ENCODE peak calls at places on chromosomes 4 and X, in eight cellular contexts. U is tibial nerve, J is transverse colon, C is uterus, T is testis, Y is body of pancreas, P is esophagus muscularis mucosa, D is suprapubic skin. H is an unnamed sample.

GRCh38 chr4:111854494-111855087 is 290.7 kb upstream of the FAM241A start:
- DNase-seq in U (no peak), J (peak; percentile 11), C (no peak), T (peak; percentile 23), Y (peak; percentile 22), P (no peak), D (no peak), H (peak; percentile 41)

GRCh38 chr4:109303141-109303499 is 662 bp upstream of the COL25A1 start:
- DNase-seq in U (no peak), J (no peak), C (peak; percentile 14), T (no peak), Y (no peak), P (no peak), D (no peak), H (no peak)

GRCh38 chrX:111375747-111376146 is 36.2 kb downstream of the DCX start:
- DNase-seq in U (no peak), J (no peak), C (no peak), T (no peak), Y (no peak), P (no peak), D (no peak), H (no peak)

GRCh38 chr4:110484029-110484428 is 8.1 kb downstream of the ENPEP start:
- DNase-seq in U (no peak), J (no peak), C (no peak), T (no peak), Y (no peak), P (no peak), D (no peak), H (no peak)

GRCh38 chrX:49754238-49754857 is 58.6 kb upstream of the PAGE1 start:
- DNase-seq in U (peak; percentile 4), J (peak; percentile 14), C (peak; percentile 31), T (peak; percentile 59), Y (peak; percentile 33), P (no peak), D (no peak), H (peak; percentile 37)

GRCh38 chr4:124515591-124515990 is 196.9 kb downstream of the ANKRD50 start:
- DNase-seq in U (no peak), J (no peak), C (no peak), T (no peak), Y (no peak), P (no peak), D (no peak), H (no peak)

GRCh38 chrX:44596277-44596676 is 53.6 kb upstream of the FUNDC1 start:
- DNase-seq in U (no peak), J (no peak), C (no peak), T (no peak), Y (no peak), P (no peak), D (no peak), H (no peak)

GRCh38 chr4:110904435-110905050 is 281.7 kb upstream of the PITX2 start:
- DNase-seq in U (no peak), J (no peak), C (no peak), T (no peak), Y (no peak), P (no peak), D (no peak), H (no peak)

GRCh38 chr4:14841801-14842748 is 160.2 kb upstream of the CPEB2 start:
- DNase-seq in U (no peak), J (peak; percentile 56), C (no peak), T (no peak), Y (no peak), P (no peak), D (no peak), H (no peak)

GRCh38 chr4:6287017-6287788 is 17.6 kb downstream of the WFS1 start:
- DNase-seq in U (no peak), J (no peak), C (no peak), T (no peak), Y (no peak), P (no peak), D (no peak), H (no peak)

GRCh38 chrX:129755779-129756650 is 17.2 kb downstream of the XPNPEP2 start:
- DNase-seq in U (no peak), J (no peak), C (no peak), T (no peak), Y (no peak), P (no peak), D (no peak), H (no peak)

GRCh38 chr4:119549639-119550038 is 79.0 kb downstream of the PDE5A start:
- DNase-seq in U (no peak), J (no peak), C (no peak), T (no peak), Y (no peak), P (no peak), D (no peak), H (no peak)

GRCh38 chrX:68536429-68536828 is 37.6 kb downstream of the YIPF6 start:
- DNase-seq in U (no peak), J (no peak), C (no peak), T (no peak), Y (no peak), P (no peak), D (no peak), H (no peak)

GRCh38 chr4:17580969-17581368 is 4.0 kb downstream of the LAP3 start:
- DNase-seq in U (no peak), J (no peak), C (no peak), T (no peak), Y (no peak), P (no peak), D (no peak), H (no peak)

GRCh38 chr4:7664106-7664505 is 229.4 kb upstream of the PSAPL1 start:
- DNase-seq in U (no peak), J (no peak), C (no peak), T (no peak), Y (no peak), P (no peak), D (no peak), H (no peak)

GRCh38 chr4:52715914-52716313 is 35.3 kb downstream of the ERVMER34-1 start:
- DNase-seq in U (no peak), J (no peak), C (no peak), T (no peak), Y (no peak), P (no peak), D (no peak), H (no peak)

GRCh38 chr4:52714597-52715254 is 36.5 kb downstream of the ERVMER34-1 start:
- DNase-seq in U (no peak), J (no peak), C (no peak), T (no peak), Y (no peak), P (no peak), D (no peak), H (peak; percentile 66)

GRCh38 chr4:52713456-52713937 is 37.7 kb downstream of the ERVMER34-1 start:
- DNase-seq in U (no peak), J (no peak), C (no peak), T (peak; percentile 65), Y (no peak), P (no peak), D (no peak), H (peak; percentile 50)

GRCh38 chr4:52716364-52717151 is 34.7 kb downstream of the ERVMER34-1 start:
- DNase-seq in U (no peak), J (no peak), C (no peak), T (no peak), Y (no peak), P (no peak), D (no peak), H (no peak)

DNA sequence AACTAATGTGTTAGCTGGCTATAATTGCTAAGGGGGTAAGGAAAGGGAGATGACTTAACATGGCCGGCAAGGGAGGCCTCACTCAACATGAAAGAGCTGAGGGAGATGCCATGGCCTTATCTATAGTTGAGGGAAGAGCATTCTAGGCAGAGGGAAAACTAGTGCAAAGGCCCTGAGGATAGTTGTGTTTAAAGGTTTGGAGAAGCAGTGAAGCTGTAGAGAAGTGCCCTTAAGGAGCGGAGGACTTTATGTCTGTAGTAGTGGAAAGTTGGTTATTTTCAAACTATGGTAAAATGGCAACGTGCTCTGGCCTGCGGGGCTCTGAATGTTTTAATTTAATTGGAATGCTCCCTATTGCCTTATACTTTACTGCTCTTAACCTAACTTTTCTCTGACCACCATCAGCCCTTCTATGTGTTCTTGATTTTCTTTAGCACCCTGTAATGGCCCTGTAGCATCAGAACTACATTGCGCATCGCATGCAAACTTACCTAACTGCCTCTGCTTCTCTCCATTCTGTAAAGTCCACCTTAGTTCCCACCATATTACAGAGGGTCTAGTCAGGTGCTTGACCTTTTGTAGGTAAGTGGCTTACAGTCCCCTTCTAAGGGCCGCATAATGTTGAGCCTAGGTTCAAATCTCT is 35.8 kb downstream of the ERVMER34-1 start:
- DNase-seq in U (no peak), J (no peak), C (no peak), T (no peak), Y (no peak), P (no peak), D (no peak), H (no peak)
- TF ChIP-seq POLR2A in U (no peak), J (no peak), C (no peak), T (no peak), Y (no peak), P (no peak), D (no peak), H (peak; percentile 6)

GRCh38 chr4:38800956-38801450 is 3.6 kb downstream of the TLR1 start:
- DNase-seq in U (no peak), J (no peak), C (no peak), T (no peak), Y (no peak), P (no peak), D (no peak), H (no peak)

GRCh38 chr4:38800366-38800765 is 4.2 kb downstream of the TLR1 start:
- DNase-seq in U (no peak), J (no peak), C (no peak), T (no peak), Y (no peak), P (no peak), D (no peak), H (no peak)

GRCh38 chr4:38791005-38791404 is 8.2 kb upstream of the TLR10 start:
- DNase-seq in U (no peak), J (no peak), C (no peak), T (no peak), Y (no peak), P (no peak), D (no peak), H (no peak)

DNA sequence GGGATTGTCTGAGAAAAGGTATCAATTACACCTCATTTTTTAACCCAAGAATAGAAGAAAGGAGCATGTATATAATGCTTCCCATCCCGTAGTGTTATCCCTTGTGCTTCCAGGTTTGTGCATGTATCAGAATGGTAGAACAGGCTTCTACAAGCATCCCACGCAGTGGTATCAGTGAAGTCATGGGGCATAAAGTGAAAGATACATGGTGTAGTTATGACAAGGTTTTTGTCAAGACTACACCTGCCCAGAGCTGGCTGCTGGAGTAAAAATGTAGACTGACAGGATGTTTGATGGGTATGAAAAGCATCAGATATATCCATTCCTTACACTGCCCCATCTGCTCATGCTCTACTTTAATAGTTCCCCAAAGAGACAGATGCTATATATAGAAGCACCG is 9.5 kb downstream of the TLR1 start:
- DNase-seq in U (no peak), J (no peak), C (no peak), T (no peak), Y (no peak), P (no peak), D (no peak), H (no peak)
- TF ChIP-seq POLR2A in U (no peak), J (no peak), C (no peak), T (no peak), Y (no peak), P (no peak), D (no peak), H (no peak)

GRCh38 chrX:52934704-52935468 is 23.4 kb downstream of the FAM156A start:
- DNase-seq in U (peak; percentile 88), J (peak; percentile 97), C (peak; percentile 96), T (peak; percentile 93), Y (peak; percentile 98), P (peak; percentile 93), D (peak; percentile 98), H (peak; percentile 93)
- TF ChIP-seq POLR2A in U (peak; percentile 49), J (peak; percentile 76), C (peak; percentile 61), T (no peak), Y (peak; percentile 86), P (peak; percentile 41), D (peak; percentile 37), H (peak; percentile 72)

GRCh38 chr4:184649026-184649970 is at the start of the genes CASP3 and PRIMPOL:
- DNase-seq in U (peak; percentile 91), J (peak; percentile 98), C (peak; percentile 99), T (peak; percentile 96), Y (peak; percentile 96), P (peak; percentile 99), D (peak; percentile 98), H (peak; percentile 98)
- TF ChIP-seq POLR2A in U (peak; percentile 85), J (peak; percentile 96), C (peak; percentile 21), T (no peak), Y (peak; percentile 96), P (peak; percentile 72), D (peak; percentile 76), H (peak; percentile 72)